ENCODE peak calls at places on chromosomes 4 and X, in nine cellular contexts. V, O, G, L, Y, M, W, P and Q are unnamed samples.

GRCh38 chrX:71935542-71935941 is 24.9 kb downstream of the NHSL2 start:
- DNase-seq in V (peak), O (no peak), G (no peak), L (no peak), Y (no peak), M (peak), W (no peak), P (peak), Q (no peak)

GRCh38 chrX:138756234-138756633 is 44.7 kb upstream of the FGF13 start:
- DNase-seq in V (peak), O (peak), G (no peak), L (no peak), Y (peak), M (peak), W (no peak), P (peak), Q (peak)

GRCh38 chrX:53080628-53081580 is 1.3 kb upstream of the TSPYL2 start:
- DNase-seq in V (no peak), O (no peak), G (no peak), L (no peak), Y (no peak), M (no peak), W (peak), P (no peak), Q (no peak)

GRCh38 chr4:108559067-108559793 is 61.1 kb upstream of the RPL34 start:
- DNase-seq in V (no peak), O (no peak), G (no peak), L (no peak), Y (no peak), M (no peak), W (no peak), P (no peak), Q (no peak)

GRCh38 chr4:21205821-21206531 is 505.7 kb downstream of the PACRGL start:
- DNase-seq in V (no peak), O (no peak), G (no peak), L (no peak), Y (no peak), M (peak), W (no peak), P (no peak), Q (peak)

GRCh38 chrX:68307767-68308166 is 125.5 kb downstream of the OPHN1 start:
- DNase-seq in V (no peak), O (no peak), G (no peak), L (no peak), Y (no peak), M (no peak), W (no peak), P (no peak), Q (peak)

GRCh38 chr4:77141964-77142641 is 14.9 kb upstream of the CCNG2 start:
- DNase-seq in V (no peak), O (no peak), G (no peak), L (no peak), Y (no peak), M (no peak), W (no peak), P (no peak), Q (no peak)

GRCh38 chrX:76148753-76149152 is 24.1 kb upstream of the PBDC1 start:
- DNase-seq in V (no peak), O (no peak), G (no peak), L (peak), Y (peak), M (peak), W (peak), P (no peak), Q (peak)

GRCh38 chr4:154660052-154660451 is 47.6 kb upstream of the FGG start:
- DNase-seq in V (no peak), O (no peak), G (no peak), L (no peak), Y (no peak), M (no peak), W (no peak), P (no peak), Q (peak)

GRCh38 chr4:42501624-42502401 is 104.5 kb downstream of the SHISA3 start:
- DNase-seq in V (no peak), O (no peak), G (no peak), L (no peak), Y (no peak), M (peak), W (no peak), P (no peak), Q (no peak)

GRCh38 chr4:57074753-57075152 is 35.4 kb downstream of the IGFBP7 start:
- DNase-seq in V (no peak), O (no peak), G (no peak), L (no peak), Y (no peak), M (no peak), W (no peak), P (no peak), Q (peak)

GRCh38 chr4:137387924-137388323 is 144.4 kb downstream of the PCDH18 start:
- DNase-seq in V (no peak), O (no peak), G (no peak), L (no peak), Y (no peak), M (no peak), W (no peak), P (no peak), Q (peak)

GRCh38 chr4:59455751-59456150 is 1744.4 kb upstream of the ADGRL3 start:
- DNase-seq in V (no peak), O (no peak), G (no peak), L (no peak), Y (no peak), M (no peak), W (no peak), P (no peak), Q (no peak)

GRCh38 chrX:41718481-41719245 is 5.3 kb upstream of the GPR82 start:
- DNase-seq in V (no peak), O (no peak), G (no peak), L (no peak), Y (no peak), M (peak), W (no peak), P (no peak), Q (peak)

GRCh38 chrX:63764946-63765345 is 20.1 kb downstream of the ARHGEF9 start:
- DNase-seq in V (no peak), O (no peak), G (no peak), L (no peak), Y (no peak), M (no peak), W (no peak), P (no peak), Q (peak)

GRCh38 chrX:63661676-63662075 is 123.3 kb downstream of the ARHGEF9 start:
- DNase-seq in V (no peak), O (no peak), G (no peak), L (no peak), Y (no peak), M (no peak), W (no peak), P (no peak), Q (no peak)

GRCh38 chrX:13081385-13082285 is 37.2 kb upstream of the FAM9C start:
- DNase-seq in V (no peak), O (no peak), G (no peak), L (no peak), Y (no peak), M (no peak), W (no peak), P (no peak), Q (no peak)

GRCh38 chr4:127416092-127416491 is 216.7 kb upstream of the INTU start:
- DNase-seq in V (no peak), O (no peak), G (no peak), L (no peak), Y (peak), M (no peak), W (no peak), P (no peak), Q (no peak)

GRCh38 chrX:13659057-13659456 is 6.1 kb downstream of the TCEANC start:
- DNase-seq in V (no peak), O (no peak), G (no peak), L (no peak), Y (no peak), M (no peak), W (no peak), P (no peak), Q (no peak)

GRCh38 chr4:150518559-150518958 is 63.4 kb upstream of the MAB21L2 start:
- DNase-seq in V (no peak), O (no peak), G (no peak), L (no peak), Y (no peak), M (peak), W (no peak), P (no peak), Q (peak)

GRCh38 chrX:101080326-101080725 is 1.6 kb downstream of the TMEM35A start:
- DNase-seq in V (no peak), O (no peak), G (no peak), L (no peak), Y (no peak), M (no peak), W (no peak), P (no peak), Q (no peak)

GRCh38 chr4:174213734-174214101 is 69.7 kb downstream of the FBXO8 start:
- DNase-seq in V (no peak), O (no peak), G (no peak), L (no peak), Y (no peak), M (no peak), W (no peak), P (no peak), Q (no peak)

GRCh38 chrX:56783450-56783831 is 54.4 kb downstream of the NBDY start:
- DNase-seq in V (peak), O (no peak), G (no peak), L (no peak), Y (peak), M (no peak), W (no peak), P (no peak), Q (peak)

GRCh38 chr4:26020896-26021295 is 106.9 kb downstream of the SMIM20 start:
- DNase-seq in V (no peak), O (no peak), G (no peak), L (no peak), Y (no peak), M (no peak), W (no peak), P (no peak), Q (peak)

GRCh38 chr4:130825283-130825682 is 1729.3 kb downstream of the C4orf33 start:
- DNase-seq in V (no peak), O (no peak), G (no peak), L (no peak), Y (no peak), M (no peak), W (no peak), P (no peak), Q (no peak)

GRCh38 chr4:133320576-133321170 is 171.6 kb downstream of the PCDH10 start:
- DNase-seq in V (no peak), O (no peak), G (no peak), L (peak), Y (no peak), M (peak), W (no peak), P (no peak), Q (peak)

GRCh38 chr4:123249821-123250220 is 146.8 kb upstream of the SPRY1 start:
- DNase-seq in V (no peak), O (no peak), G (no peak), L (no peak), Y (no peak), M (no peak), W (no peak), P (no peak), Q (no peak)

GRCh38 chr4:137226900-137227299 is 305.4 kb downstream of the PCDH18 start:
- DNase-seq in V (no peak), O (no peak), G (no peak), L (peak), Y (no peak), M (peak), W (no peak), P (no peak), Q (peak)

GRCh38 chr4:132386130-132386529 is 763.0 kb upstream of the PCDH10 start:
- DNase-seq in V (no peak), O (no peak), G (no peak), L (no peak), Y (no peak), M (no peak), W (no peak), P (no peak), Q (no peak)